ENCODE peak calls at places on chromosomes 13 and 19, in ten cellular contexts. T is cardiac muscle cell; R is HAP-1; C is CD4-positive, alpha-beta T cell; G is progenitor cell of endocrine pancreas; M is NCI-H1417; Q is stimulated activated CD4-positive, alpha-beta T cell treated with anti-CD3 and anti-CD28 coated beads, Interleukin-15, amount 100 ng/mL, for 1 hour; L is stimulated activated CD8-positive, alpha-beta memory T cell treated with anti-CD3 and anti-CD28 coated beads, Interleukin-2, amount 100 ng/mL, for 48 hours; E is left ventricle myocardium inferior; F is activated CD8-positive, alpha-beta memory T cell treated with anti-CD3 and anti-CD28 coated beads for 1 hour. N is an unnamed sample.

GRCh38 chr19:46722421-46723022 is 5.6 kb upstream of the PRKD2 start:
- DNase-seq in T (no peak), R (no peak), C (no peak), G (no peak), M (no peak), Q (no peak), L (no peak), E (no peak), F (no peak), N (no peak)

GRCh38 chr13:44574466-44574855 is 1.7 kb downstream of the TSC22D1 start:
- DNase-seq in T (no peak), R (no peak), C (no peak), G (no peak), M (no peak), Q (no peak), L (no peak), E (no peak), F (no peak), N (no peak)

GRCh38 chr13:109155301-109155761 is 525.9 kb downstream of the MYO16 start:
- DNase-seq in T (peak), R (no peak), C (no peak), G (no peak), M (no peak), Q (no peak), L (no peak), E (no peak), F (no peak), N (no peak)

GRCh38 chr19:10501971-10502523 is 1.1 kb downstream of the KEAP1 start:
- DNase-seq in T (peak), R (no peak), C (peak), G (peak), M (peak), Q (no peak), L (peak), E (peak), F (no peak), N (no peak)

GRCh38 chr19:5154129-5154798 is 185.4 kb downstream of the KDM4B start:
- DNase-seq in T (peak), R (no peak), C (peak), G (peak), M (peak), Q (no peak), L (peak), E (no peak), F (peak), N (no peak)

GRCh38 chr13:34749046-34749445 is 193.0 kb upstream of the NBEA start:
- DNase-seq in T (no peak), R (no peak), C (no peak), G (no peak), M (peak), Q (no peak), L (no peak), E (no peak), F (no peak), N (no peak)

GRCh38 chr13:86856996-86857395 is 814.2 kb upstream of the SLITRK5 start:
- DNase-seq in T (no peak), R (no peak), C (no peak), G (no peak), M (no peak), Q (no peak), L (no peak), E (no peak), F (no peak), N (no peak)

GRCh38 chr13:41565221-41565620 is 107.9 kb downstream of the RGCC start:
- DNase-seq in T (peak), R (no peak), C (no peak), G (no peak), M (no peak), Q (no peak), L (no peak), E (no peak), F (no peak), N (no peak)

GRCh38 chr13:102978168-102978567 is 88.0 kb downstream of the SLC10A2 start:
- DNase-seq in T (peak), R (no peak), C (no peak), G (no peak), M (no peak), Q (no peak), L (no peak), E (no peak), F (no peak), N (no peak)

GRCh38 chr13:101398920-101399319 is 17.4 kb downstream of the NALCN start:
- DNase-seq in T (peak), R (no peak), C (no peak), G (no peak), M (no peak), Q (no peak), L (no peak), E (no peak), F (no peak), N (no peak)

GRCh38 chr19:46916971-46917370 is 56.2 kb downstream of the ARHGAP35 start:
- DNase-seq in T (no peak), R (no peak), C (no peak), G (no peak), M (no peak), Q (no peak), L (no peak), E (no peak), F (no peak), N (no peak)

GRCh38 chr19:14577885-14578427 is 4.9 kb upstream of the CLEC17A start:
- DNase-seq in T (no peak), R (no peak), C (no peak), G (no peak), M (no peak), Q (no peak), L (no peak), E (no peak), F (no peak), N (no peak)

GRCh38 chr19:54331626-54332025 is 7.3 kb downstream of the LILRA4 start:
- DNase-seq in T (no peak), R (no peak), C (no peak), G (no peak), M (no peak), Q (no peak), L (no peak), E (no peak), F (no peak), N (no peak)

GRCh38 chr19:53057904-53058579 is 13.5 kb downstream of the ERVV-2 start:
- DNase-seq in T (peak), R (no peak), C (no peak), G (peak), M (no peak), Q (no peak), L (no peak), E (peak), F (no peak), N (no peak)

GRCh38 chr19:49157445-49158224 is at the start of gene TRPM4:
- DNase-seq in T (peak), R (peak), C (no peak), G (peak), M (peak), Q (no peak), L (peak), E (peak), F (no peak), N (no peak)

GRCh38 chr19:45468159-45468651 is 409 bp downstream of the FOSB start:
- DNase-seq in T (peak), R (no peak), C (no peak), G (no peak), M (no peak), Q (peak), L (no peak), E (no peak), F (no peak), N (no peak)

GRCh38 chr19:14003279-14004051 is 2.7 kb downstream of the RFX1 start:
- DNase-seq in T (no peak), R (no peak), C (no peak), G (no peak), M (no peak), Q (no peak), L (no peak), E (peak), F (no peak), N (no peak)

GRCh38 chr19:40687525-40688016 is 2.9 kb downstream of the NUMBL start:
- DNase-seq in T (peak), R (no peak), C (no peak), G (no peak), M (no peak), Q (no peak), L (no peak), E (peak), F (no peak), N (no peak)

GRCh38 chr19:33683881-33684549 is 62.3 kb downstream of the CHST8 start:
- DNase-seq in T (peak), R (no peak), C (no peak), G (peak), M (no peak), Q (no peak), L (no peak), E (no peak), F (no peak), N (no peak)

GRCh38 chr13:41670873-41671443 is 213.6 kb downstream of the RGCC start:
- DNase-seq in T (no peak), R (no peak), C (no peak), G (no peak), M (no peak), Q (no peak), L (no peak), E (no peak), F (no peak), N (no peak)

GRCh38 chr13:105665284-105665683 is 870.2 kb downstream of the EFNB2 start:
- DNase-seq in T (no peak), R (no peak), C (no peak), G (no peak), M (no peak), Q (no peak), L (no peak), E (no peak), F (no peak), N (no peak)

GRCh38 chr19:51904331-51905165 is at the start of gene ZNF649:
- DNase-seq in T (peak), R (peak), C (peak), G (peak), M (peak), Q (peak), L (peak), E (peak), F (peak), N (no peak)

GRCh38 chr19:3046621-3047306 is 15.5 kb downstream of the TLE5 start:
- DNase-seq in T (peak), R (no peak), C (no peak), G (no peak), M (peak), Q (no peak), L (no peak), E (no peak), F (no peak), N (peak)

GRCh38 chr13:22243519-22244197 is 572.8 kb downstream of the FGF9 start:
- DNase-seq in T (no peak), R (no peak), C (no peak), G (no peak), M (no peak), Q (no peak), L (no peak), E (no peak), F (no peak), N (no peak)

GRCh38 chr13:26562538-26562890 is 5.0 kb downstream of the WASF3 start:
- DNase-seq in T (no peak), R (no peak), C (no peak), G (no peak), M (no peak), Q (no peak), L (no peak), E (no peak), F (no peak), N (no peak)

GRCh38 chr13:113080361-113080831 is 25.2 kb upstream of the F7 start:
- DNase-seq in T (no peak), R (no peak), C (no peak), G (no peak), M (no peak), Q (no peak), L (no peak), E (no peak), F (no peak), N (no peak)

GRCh38 chr13:38265135-38265497 is 84.5 kb upstream of the UFM1 start:
- DNase-seq in T (no peak), R (no peak), C (no peak), G (no peak), M (no peak), Q (no peak), L (no peak), E (no peak), F (no peak), N (no peak)

GRCh38 chr19:14156971-14157717 is 20.8 kb upstream of the ASF1B start:
- DNase-seq in T (no peak), R (no peak), C (no peak), G (no peak), M (no peak), Q (no peak), L (no peak), E (no peak), F (no peak), N (no peak)

N was measured in SK-N-MC.